ENCODE peak calls at places on chromosomes 1 and 21, in five cellular contexts. P is cerebellum, M is coronary artery, O is breast epithelium, Y is GM12892. C is an unnamed sample.

GRCh38 chr1:204367956-204368355 is 8.2 kb upstream of the PLEKHA6 start:
- DNase-seq in P (no peak), M (no peak), O (no peak), Y (no peak), C (no peak)

GRCh38 chr1:36024761-36025303 is 59.1 kb upstream of the TEKT2 start:
- DNase-seq in P (no peak), M (no peak), O (no peak), Y (no peak), C (no peak)

GRCh38 chr21:27648560-27648959 is 681.7 kb upstream of the ADAMTS5 start:
- DNase-seq in P (no peak), M (no peak), O (no peak), Y (no peak), C (no peak)

GRCh38 chr1:61491497-61491896 is 233.4 kb downstream of the TM2D1 start:
- DNase-seq in P (no peak), M (no peak), O (no peak), Y (no peak), C (no peak)

GRCh38 chr1:31013187-31013864 is 52.2 kb downstream of the PUM1 start:
- DNase-seq in P (no peak), M (no peak), O (no peak), Y (no peak), C (peak)

GRCh38 chr1:116666747-116667576 is 571 bp downstream of the IGSF3 start:
- DNase-seq in P (no peak), M (no peak), O (no peak), Y (peak), C (no peak)

GRCh38 chr1:229538945-229539344 is 19.6 kb downstream of the ABCB10 start:
- DNase-seq in P (no peak), M (no peak), O (no peak), Y (no peak), C (no peak)

GRCh38 chr1:36322085-36322785 is 1.2 kb downstream of the EVA1B start:
- DNase-seq in P (no peak), M (no peak), O (no peak), Y (no peak), C (no peak)

GRCh38 chr1:82377201-82377884 is 576.6 kb downstream of the ADGRL2 start:
- DNase-seq in P (no peak), M (no peak), O (no peak), Y (no peak), C (no peak)

GRCh38 chr1:199096601-199097000 is 457.8 kb downstream of the PTPRC start:
- DNase-seq in P (no peak), M (no peak), O (no peak), Y (no peak), C (no peak)

GRCh38 chr21:21101911-21102310 is 103.7 kb downstream of the NCAM2 start:
- DNase-seq in P (no peak), M (no peak), O (no peak), Y (no peak), C (no peak)

GRCh38 chr21:44413566-44414290 is 41.6 kb upstream of the LRRC3 start:
- DNase-seq in P (no peak), M (no peak), O (no peak), Y (no peak), C (no peak)

GRCh38 chr1:180720753-180721152 is 88.9 kb downstream of the XPR1 start:
- DNase-seq in P (no peak), M (no peak), O (no peak), Y (no peak), C (no peak)

GRCh38 chr1:212186427-212187207 is 98.6 kb upstream of the PPP2R5A start:
- DNase-seq in P (no peak), M (no peak), O (no peak), Y (peak), C (peak)

GRCh38 chr1:228084797-228085196 is 2.3 kb downstream of the ARF1 start:
- DNase-seq in P (no peak), M (no peak), O (no peak), Y (no peak), C (no peak)